ENCODE peak calls at places on chromosomes 2 and 18, in seven cellular contexts. Z is frontal cortex, X is head of caudate nucleus, C is GM12891, P is NCI-H187, Q is HEK293T, R is hypothalamus. I is an unnamed sample.

GRCh38 chr18:58043452-58044369 is at the start of gene NEDD4L:
- DNase-seq in Z (peak), X (peak), C (peak), P (peak), Q (peak), R (peak), I (peak)

GRCh38 chr2:99140056-99140859 is 1.2 kb upstream of the C2orf15 start:
- DNase-seq in Z (no peak), X (no peak), C (no peak), P (no peak), Q (no peak), R (no peak), I (no peak)

GRCh38 chr2:159939946-159940345 is 122.5 kb downstream of the PLA2R1 start:
- DNase-seq in Z (no peak), X (no peak), C (no peak), P (no peak), Q (peak), R (no peak), I (peak)

GRCh38 chr2:62217980-62218379 is 22.1 kb downstream of the B3GNT2 start:
- DNase-seq in Z (no peak), X (no peak), C (no peak), P (no peak), Q (no peak), R (no peak), I (no peak)

GRCh38 chr2:96756788-96757476 is 3.8 kb upstream of the CNNM4 start:
- DNase-seq in Z (no peak), X (no peak), C (no peak), P (no peak), Q (no peak), R (no peak), I (no peak)

GRCh38 chr2:102251042-102251848 is 60.1 kb upstream of the IL1RL1 start:
- DNase-seq in Z (no peak), X (peak), C (peak), P (no peak), Q (no peak), R (no peak), I (no peak)

GRCh38 chr18:3648695-3649094 is 198.7 kb downstream of the TGIF1 start:
- DNase-seq in Z (no peak), X (no peak), C (no peak), P (no peak), Q (no peak), R (no peak), I (no peak)

GRCh38 chr2:71243548-71244301 is 16.8 kb upstream of the PAIP2B start:
- DNase-seq in Z (no peak), X (no peak), C (no peak), P (no peak), Q (no peak), R (peak), I (peak)

I was measured in Ammon's horn.